ENCODE peak calls at places on chromosomes 11 and 22, in five cellular contexts. J, O, R, X and A are unnamed samples.
A peak's percentile ranks its signal among the peaks of the same experiment; 100 is the strongest.

GRCh38 chr11:123137496-123138270 is 57.4 kb downstream of the CLMP start:
- DNase-seq in J (no peak), O (no peak), R (peak; percentile 86), X (no peak), A (peak; percentile 57)

GRCh38 chr22:33787645-33788456 is 132.4 kb downstream of the LARGE1 start:
- DNase-seq in J (no peak), O (no peak), R (no peak), X (no peak), A (no peak)

GRCh38 chr11:60193687-60194433 is 11.0 kb upstream of the MS4A6A start:
- DNase-seq in J (no peak), O (peak; percentile 61), R (peak; percentile 1), X (peak; percentile 61), A (peak; percentile 0)

GRCh38 chr11:94504689-94505293 is 7.5 kb upstream of the C11orf97 start:
- DNase-seq in J (no peak), O (peak; percentile 64), R (peak; percentile 67), X (peak; percentile 73), A (no peak)

GRCh38 chr11:90836031-90836430 is 613.2 kb upstream of the CHORDC1 start:
- DNase-seq in J (no peak), O (no peak), R (no peak), X (no peak), A (no peak)

GRCh38 chr22:30930228-30930627 is 38.3 kb downstream of the MORC2 start:
- DNase-seq in J (no peak), O (no peak), R (no peak), X (no peak), A (no peak)

GRCh38 chr11:68574308-68574707 is 110.0 kb upstream of the GAL start:
- DNase-seq in J (no peak), O (no peak), R (peak; percentile 49), X (no peak), A (no peak)

GRCh38 chr11:60657880-60658279 is 41.5 kb upstream of the MS4A8 start:
- DNase-seq in J (no peak), O (no peak), R (no peak), X (no peak), A (no peak)

GRCh38 chr11:122405788-122406341 is 249.7 kb upstream of the UBASH3B start:
- DNase-seq in J (no peak), O (no peak), R (no peak), X (no peak), A (no peak)

GRCh38 chr11:66857234-66857926 is 516 bp downstream of the LRFN4 start:
- DNase-seq in J (no peak), O (no peak), R (no peak), X (no peak), A (no peak)

GRCh38 chr11:119880873-119881272 is 151.9 kb upstream of the NECTIN1 start:
- DNase-seq in J (no peak), O (no peak), R (no peak), X (no peak), A (no peak)

GRCh38 chr22:45645526-45646414 is 25.9 kb upstream of the ATXN10 start:
- DNase-seq in J (peak; percentile 52), O (peak; percentile 57), R (peak; percentile 41), X (peak; percentile 68), A (no peak)

GRCh38 chr22:43462701-43463100 is 50.9 kb downstream of the MPPED1 start:
- DNase-seq in J (no peak), O (no peak), R (no peak), X (no peak), A (no peak)

GRCh38 chr11:118224512-118225180 is at the start of gene JAML:
- DNase-seq in J (no peak), O (peak; percentile 51), R (no peak), X (peak; percentile 94), A (no peak)

GRCh38 chr11:72779495-72780128 is 14.2 kb downstream of the STARD10 start:
- DNase-seq in J (no peak), O (no peak), R (no peak), X (no peak), A (no peak)

GRCh38 chr11:40162901-40163300 is 1296.6 kb downstream of the LRRC4C start:
- DNase-seq in J (no peak), O (no peak), R (no peak), X (no peak), A (no peak)

GRCh38 chr22:31647516-31647915 is 14.5 kb downstream of the PISD start:
- DNase-seq in J (no peak), O (no peak), R (peak; percentile 76), X (no peak), A (peak; percentile 83)

GRCh38 chr11:33417121-33417520 is 159.9 kb downstream of the HIPK3 start:
- DNase-seq in J (no peak), O (no peak), R (no peak), X (no peak), A (no peak)

GRCh38 chr22:50282361-50283144 is 12.4 kb upstream of the MAPK11 start:
- DNase-seq in J (no peak), O (no peak), R (peak; percentile 68), X (no peak), A (no peak)

GRCh38 chr11:124172599-124172998 is 10.5 kb upstream of the OR10D3 start:
- DNase-seq in J (no peak), O (no peak), R (no peak), X (no peak), A (no peak)

GRCh38 chr11:124174001-124174400 is 9.1 kb upstream of the OR10D3 start:
- DNase-seq in J (no peak), O (no peak), R (peak; percentile 84), X (no peak), A (peak; percentile 49)

GRCh38 chr11:124172076-124172475 is 11.1 kb upstream of the OR10D3 start:
- DNase-seq in J (no peak), O (no peak), R (no peak), X (no peak), A (no peak)

GRCh38 chr11:124167852-124168251 is 15.3 kb upstream of the OR10D3 start:
- DNase-seq in J (no peak), O (no peak), R (no peak), X (no peak), A (no peak)

DNA sequence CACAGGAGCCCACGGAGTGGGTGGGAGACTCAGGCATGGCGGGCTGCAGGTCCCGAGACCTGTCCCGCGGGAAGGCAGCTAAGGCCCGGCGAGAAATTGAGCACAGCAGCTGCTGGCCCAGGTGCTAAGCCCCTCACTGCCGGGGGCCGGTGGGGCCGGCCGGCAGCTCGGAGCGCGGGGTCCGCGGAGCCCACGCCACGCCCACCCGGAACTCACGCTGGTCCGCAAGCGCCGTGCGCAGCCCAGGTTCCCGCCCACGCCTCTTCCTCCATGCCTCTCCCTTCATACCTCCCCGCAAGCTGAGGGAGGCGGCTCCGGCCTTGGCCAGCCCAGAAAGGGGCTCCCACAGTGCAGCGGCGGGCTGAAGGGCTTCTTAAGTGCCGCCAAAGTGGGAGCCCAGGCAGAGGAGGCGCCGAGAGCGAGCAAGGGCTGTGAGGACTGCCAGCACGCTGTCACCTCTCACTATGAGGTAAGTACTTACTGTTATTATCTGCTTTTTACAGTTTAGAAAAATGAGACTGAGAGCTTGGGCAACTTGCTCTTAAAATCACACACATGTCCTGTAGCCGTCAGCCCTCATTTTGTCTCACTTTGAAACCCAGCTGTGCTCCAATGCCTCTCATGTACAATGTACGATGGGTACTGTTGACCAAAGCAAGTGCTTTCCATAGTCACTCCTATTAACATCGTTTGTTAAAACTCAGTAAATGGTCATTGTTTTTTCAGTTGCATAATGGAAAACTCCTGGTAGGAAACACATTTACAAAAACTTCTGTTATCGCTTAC is 12.2 kb upstream of the OR10D3 start:
- DNase-seq in J (no peak), O (no peak), R (no peak), X (no peak), A (no peak)
- H3K4me3 ChIP-seq in J (no peak overlapping the region), O (no peak overlapping the region), R (no peak overlapping the region), X (no peak overlapping the region), A (no peak overlapping the region)

GRCh38 chr11:65854161-65854592 is 3.8 kb downstream of the CFL1 start:
- DNase-seq in J (no peak), O (no peak), R (no peak), X (no peak), A (no peak)

GRCh38 chr11:65854871-65855837 is 2.8 kb downstream of the CFL1 start:
- DNase-seq in J (no peak), O (no peak), R (no peak), X (no peak), A (no peak)

GRCh38 chr11:65857500-65858353 is at the start of gene CFL1:
- DNase-seq in J (peak; percentile 99), O (peak; percentile 98), R (peak; percentile 99), X (peak; percentile 99), A (peak; percentile 93)

GRCh38 chr11:65856689-65857499 is 1.1 kb downstream of the CFL1 start:
- DNase-seq in J (peak; percentile 33), O (peak; percentile 80), R (peak; percentile 68), X (peak; percentile 93), A (no peak)

GRCh38 chr11:65855927-65856363 is 2.0 kb downstream of the CFL1 start:
- DNase-seq in J (no peak), O (no peak), R (no peak), X (no peak), A (no peak)
- H3K4me3 ChIP-seq in J (peak overlapping the region; percentile 96), O (peak overlapping the region; percentile 99), R (peak overlapping the region; percentile 77), X (peak overlapping the region; percentile 90), A (peak overlapping the region; percentile 97)

DNA sequence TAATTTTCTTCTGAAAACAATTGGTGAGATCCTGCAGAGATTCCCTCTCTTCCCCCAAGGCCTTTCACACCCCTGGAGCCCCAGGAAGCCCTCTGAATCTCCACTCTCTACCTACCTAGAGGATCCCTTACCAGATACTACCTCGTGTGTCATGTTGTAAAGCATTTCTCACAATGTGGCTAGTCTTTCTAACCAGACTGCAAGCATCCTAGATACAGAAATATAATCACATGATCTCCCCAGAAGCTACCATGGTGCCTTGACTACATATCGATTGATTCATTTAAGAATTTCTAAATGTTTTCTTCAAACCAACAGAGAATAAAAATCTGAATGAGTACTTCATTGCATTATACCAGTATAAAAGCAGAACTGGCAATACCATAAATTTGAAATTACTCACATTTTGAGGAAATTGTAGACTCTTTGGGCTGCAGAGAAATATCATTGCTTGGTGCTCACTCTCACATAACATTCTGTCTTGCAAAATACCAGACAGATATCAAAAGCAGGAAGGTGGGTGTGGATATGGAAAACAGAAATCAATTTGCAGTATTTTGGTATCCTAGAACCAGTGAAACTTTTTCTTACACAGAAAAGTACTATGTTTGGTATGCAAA is 113.5 kb downstream of the MAML2 start:
- DNase-seq in J (no peak), O (no peak), R (no peak), X (no peak), A (no peak)
- H3K4me3 ChIP-seq in J (no peak overlapping the region), O (no peak overlapping the region), R (no peak overlapping the region), X (no peak overlapping the region), A (no peak overlapping the region)

DNA sequence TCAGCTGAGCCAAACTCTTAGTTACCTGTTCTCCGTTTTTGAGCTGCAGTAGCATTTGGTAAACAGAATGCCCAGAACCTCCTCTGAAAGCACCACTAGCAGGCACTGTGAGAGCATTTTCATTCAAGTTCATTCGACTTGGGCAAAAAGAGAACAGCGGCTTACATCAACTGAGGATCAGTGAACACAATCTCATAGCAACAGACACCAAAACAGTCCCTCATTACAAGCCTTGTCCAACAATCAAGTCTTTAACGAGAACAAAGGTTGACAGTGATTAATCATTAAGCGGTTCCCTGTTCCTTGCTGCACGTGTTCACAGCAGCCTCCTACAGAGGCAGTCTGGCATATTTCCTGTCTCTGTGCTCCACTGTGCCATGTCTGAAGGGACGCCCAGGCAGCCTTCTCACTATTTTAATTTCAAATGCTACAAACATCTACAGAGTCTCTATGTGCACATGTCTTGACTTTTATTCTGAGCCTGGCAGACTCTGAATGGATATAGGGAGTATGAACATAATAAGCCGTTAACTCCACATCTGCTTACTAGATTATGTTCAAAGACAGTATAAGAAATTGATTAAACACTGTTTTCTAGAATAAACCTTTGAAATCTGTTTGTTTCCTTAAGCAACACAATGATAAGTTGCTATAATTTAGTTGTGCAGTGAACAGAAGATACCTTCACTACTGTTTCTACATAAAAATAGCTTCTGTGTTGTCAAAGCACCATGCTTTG is 88.3 kb upstream of the MTMR2 start:
- DNase-seq in J (peak; percentile 52), O (peak; percentile 88), R (peak; percentile 87), X (peak; percentile 66), A (no peak)
- H3K4me3 ChIP-seq in J (peak overlapping the region; percentile 46), O (peak overlapping the region; percentile 29), R (no peak overlapping the region), X (peak overlapping the region; percentile 64), A (no peak overlapping the region)

GRCh38 chr11:128496249-128496648 is 91.1 kb downstream of the ETS1 start:
- DNase-seq in J (no peak), O (no peak), R (no peak), X (peak; percentile 34), A (no peak)
- H3K4me3 ChIP-seq in J (no peak overlapping the region), O (no peak overlapping the region), R (no peak overlapping the region), X (peak overlapping the region; percentile 100), A (no peak overlapping the region)